ENCODE peak calls at places on chromosome 1, in five cellular contexts. W, S, Z, R and G are unnamed samples.

GRCh38 chr1:24707659-24708058 is 37.6 kb upstream of the CLIC4 start:
- DNase-seq in W (no peak), S (no peak), R (no peak), Z (no peak), G (no peak)

GRCh38 chr1:11042065-11042464 is 5.0 kb downstream of the MASP2 start:
- DNase-seq in R (no peak), W (no peak), Z (no peak), S (no peak), G (no peak)

GRCh38 chr1:173477286-173478098 is at the start of gene PRDX6:
- DNase-seq in Z (peak), R (no peak), W (peak), S (peak), G (no peak)

GRCh38 chr1:18578271-18578670 is 52.4 kb upstream of the PAX7 start:
- DNase-seq in W (no peak), Z (no peak), S (no peak), R (no peak), G (no peak)

GRCh38 chr1:19229828-19230325 is 19.8 kb upstream of the UBR4 start:
- DNase-seq in Z (no peak), W (no peak), S (no peak), R (no peak), G (no peak)

GRCh38 chr1:53412285-53413174 is 46.7 kb upstream of the DMRTB1 start:
- DNase-seq in Z (no peak), W (no peak), S (no peak), R (no peak), G (no peak)

GRCh38 chr1:17891205-17892110 is 136.3 kb downstream of the ACTL8 start:
- DNase-seq in Z (no peak), R (no peak), S (no peak), W (no peak), G (no peak)

GRCh38 chr1:20343149-20343936 is 52.7 kb downstream of the VWA5B1 start:
- DNase-seq in W (no peak), S (no peak), Z (no peak), R (peak), G (no peak)

GRCh38 chr1:162168261-162168660 is 98.8 kb downstream of the NOS1AP start:
- DNase-seq in S (peak), Z (no peak), R (no peak), W (peak), G (peak)

GRCh38 chr1:64574301-64574700 is 104.4 kb downstream of the CACHD1 start:
- DNase-seq in R (no peak), Z (no peak), S (no peak), W (no peak), G (no peak)

GRCh38 chr1:18727956-18728355 is 97.3 kb downstream of the PAX7 start:
- DNase-seq in Z (no peak), S (no peak), R (peak), W (no peak), G (no peak)

GRCh38 chr1:72530646-72531045 is 248.3 kb upstream of the NEGR1 start:
- DNase-seq in Z (no peak), W (no peak), R (no peak), S (no peak), G (no peak)

GRCh38 chr1:15176898-15177665 is 23.5 kb downstream of the TMEM51 start:
- DNase-seq in W (no peak), Z (no peak), S (peak), R (no peak), G (no peak)

GRCh38 chr1:79193211-79194079 is 186.9 kb upstream of the ADGRL4 start:
- DNase-seq in R (peak), S (peak), Z (no peak), W (no peak), G (no peak)

GRCh38 chr1:247294282-247294681 is 37.4 kb downstream of the ZNF496 start:
- DNase-seq in S (peak), W (no peak), R (no peak), Z (no peak), G (no peak)

GRCh38 chr1:232428781-232429530 is 201.0 kb downstream of the SIPA1L2 start:
- DNase-seq in S (peak), Z (no peak), R (no peak), W (no peak), G (no peak)

GRCh38 chr1:31617917-31618746 is 643 bp downstream of the HCRTR1 start:
- DNase-seq in R (peak), Z (no peak), S (peak), W (peak), G (no peak)

GRCh38 chr1:227440167-227440566 is 121.9 kb upstream of the CDC42BPA start:
- DNase-seq in R (no peak), S (no peak), Z (no peak), W (no peak), G (no peak)

GRCh38 chr1:223556414-223557124 is 108.9 kb downstream of the CAPN8 start:
- DNase-seq in S (peak), R (peak), Z (no peak), W (peak), G (no peak)

GRCh38 chr1:8424539-8425116 is 106.7 kb downstream of the SLC45A1 start:
- DNase-seq in S (no peak), Z (no peak), W (peak), R (peak), G (peak)

GRCh38 chr1:242556276-242556675 is 31.8 kb upstream of the PLD5 start:
- DNase-seq in R (no peak), S (no peak), Z (no peak), W (no peak), G (no peak)

GRCh38 chr1:66335859-66336640 is 197.9 kb upstream of the SGIP1 start:
- DNase-seq in Z (peak), S (no peak), R (no peak), W (peak), G (no peak)

GRCh38 chr1:35210306-35211112 is 17.6 kb upstream of the SFPQ start:
- DNase-seq in W (no peak), S (no peak), R (peak), Z (no peak), G (no peak)

GRCh38 chr1:212691561-212692071 is 8.0 kb downstream of the BATF3 start:
- DNase-seq in W (no peak), S (no peak), R (no peak), Z (no peak), G (no peak)

GRCh38 chr1:11541236-11541635 is 62.3 kb downstream of the DISP3 start:
- DNase-seq in R (no peak), W (no peak), Z (no peak), S (no peak), G (no peak)

GRCh38 chr1:151832318-151832984 is 849 bp upstream of the RORC start:
- DNase-seq in R (no peak), W (peak), Z (no peak), S (peak), G (peak)

GRCh38 chr1:156738407-156738806 is 2.5 kb downstream of the MRPL24 start:
- DNase-seq in R (no peak), Z (no peak), W (no peak), S (no peak), G (no peak)

GRCh38 chr1:115056395-115056798 is 26.8 kb downstream of the TSHB start:
- DNase-seq in S (peak), R (peak), W (no peak), Z (no peak), G (no peak)

GRCh38 chr1:178541829-178542553 is 29.1 kb downstream of the TEX35 start:
- DNase-seq in Z (no peak), R (peak), W (peak), S (peak), G (no peak)

GRCh38 chr1:157966034-157966671 is 27.3 kb upstream of the KIRREL1 start:
- DNase-seq in S (peak), R (no peak), Z (no peak), W (no peak), G (no peak)

GRCh38 chr1:111656093-111657017 is 36.8 kb downstream of the RAP1A start:
- DNase-seq in W (no peak), Z (no peak), R (peak), S (peak), G (peak)

GRCh38 chr1:227926896-227927885 is 20.5 kb downstream of the WNT9A start:
- DNase-seq in Z (no peak), W (no peak), S (no peak), R (no peak), G (no peak)

GRCh38 chr1:1440941-1441888 is 5.7 kb downstream of the VWA1 start:
- DNase-seq in R (peak), W (peak), S (no peak), Z (no peak), G (no peak)

GRCh38 chr1:54163573-54163972 is 10.8 kb upstream of the CDCP2 start:
- DNase-seq in W (no peak), Z (no peak), S (no peak), R (no peak), G (no peak)

GRCh38 chr1:27607239-27607804 is 3.4 kb upstream of the AHDC1 start:
- DNase-seq in S (no peak), R (peak), W (no peak), Z (no peak), G (no peak)

DNA sequence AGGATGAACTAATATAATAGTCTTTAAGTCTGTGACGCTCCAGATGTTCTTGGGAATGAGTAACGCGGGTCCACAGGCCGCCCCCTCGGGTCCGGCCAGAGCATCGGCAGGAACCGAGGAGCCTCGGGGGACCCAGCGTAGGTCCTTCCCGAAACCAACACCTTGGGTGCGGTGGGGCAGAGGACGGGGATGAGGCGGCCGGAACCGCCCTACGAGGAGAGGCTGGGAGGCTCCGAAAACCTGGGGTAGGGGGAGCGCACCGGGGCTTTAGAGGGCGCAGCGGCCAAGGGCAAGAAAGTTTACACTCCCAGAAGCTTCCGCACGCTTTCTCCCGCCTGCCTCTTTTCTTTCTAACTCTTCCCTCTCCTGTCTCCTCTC is 7.1 kb downstream of the DMRTA2 start:
- DNase-seq in R (peak), Z (no peak), S (no peak), W (no peak), G (no peak)
- H3K4me3 ChIP-seq in R (peak), Z (no peak), S (no peak), W (no peak), G (no peak)

DNA sequence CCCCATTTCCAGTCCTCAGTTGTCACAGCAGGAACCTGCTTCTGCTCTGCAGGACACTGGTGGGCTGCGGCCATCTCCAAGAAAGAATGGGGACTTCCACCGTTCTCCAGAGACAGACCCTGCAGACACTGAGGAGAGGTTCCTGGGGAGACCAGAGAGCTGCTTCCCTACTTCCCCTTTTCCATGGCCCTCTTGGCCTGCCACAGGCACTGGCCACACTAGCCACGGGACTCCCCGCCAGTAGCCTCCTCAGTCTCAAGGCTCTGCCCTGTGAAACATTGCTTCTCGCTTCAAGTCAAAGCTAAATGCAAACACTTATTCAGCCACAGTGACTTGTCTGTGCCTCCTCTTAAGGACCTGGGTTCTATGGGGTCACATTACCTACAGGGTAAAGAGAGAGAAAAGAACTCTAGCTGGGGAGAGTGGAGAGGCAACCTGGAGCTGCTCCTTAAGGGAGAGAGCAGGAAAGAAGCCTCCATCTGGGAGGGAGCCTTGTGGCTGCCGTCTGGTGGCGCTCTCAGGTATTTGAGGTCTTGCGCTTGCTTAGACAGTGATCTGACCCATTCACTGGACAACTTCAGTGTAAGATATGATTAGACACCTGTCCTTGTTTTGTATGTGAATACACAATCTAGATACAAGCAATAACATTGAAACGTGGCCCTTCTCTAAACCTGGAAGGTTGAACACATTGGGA is 5.4 kb upstream of the SLAMF8 start:
- DNase-seq in S (peak), Z (no peak), R (peak), W (no peak), G (no peak)
- TF ChIP-seq CTCF in S (peak), Z (no peak), R (peak), W (no peak), G (no peak)

GRCh38 chr1:208084220-208084619 is 160.0 kb downstream of the PLXNA2 start:
- DNase-seq in R (no peak), S (no peak), Z (no peak), W (no peak), G (no peak)

GRCh38 chr1:208088319-208088718 is 155.9 kb downstream of the PLXNA2 start:
- DNase-seq in R (no peak), S (no peak), Z (no peak), W (no peak), G (no peak)

GRCh38 chr1:208085655-208086054 is 158.5 kb downstream of the PLXNA2 start:
- DNase-seq in W (no peak), R (no peak), S (no peak), Z (no peak), G (no peak)

GRCh38 chr1:208084764-208085163 is 159.4 kb downstream of the PLXNA2 start:
- DNase-seq in R (no peak), Z (no peak), W (no peak), S (no peak), G (no peak)

DNA sequence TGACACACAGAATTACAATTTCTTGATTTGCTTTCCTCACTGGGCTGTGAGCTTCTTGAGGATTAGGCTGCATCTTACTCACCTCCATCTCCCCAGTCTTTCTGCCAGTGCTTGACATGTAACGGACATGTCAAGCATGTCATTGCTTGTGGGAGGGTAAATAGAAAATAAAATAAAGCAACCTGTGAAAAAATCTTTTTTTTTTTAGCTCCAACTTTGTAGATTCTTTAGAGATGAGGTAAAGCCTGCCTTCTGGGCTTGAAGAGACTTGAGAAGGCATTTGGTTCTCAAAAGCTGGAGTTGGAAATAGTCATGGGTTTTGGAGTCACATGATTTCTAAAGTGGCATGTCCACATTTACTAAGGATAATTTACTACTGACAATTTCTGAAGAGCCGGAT is 158.1 kb downstream of the PLXNA2 start:
- DNase-seq in S (peak), Z (no peak), W (no peak), R (no peak), G (no peak)
- H3K4me3 ChIP-seq in S (peak), Z (peak), W (no peak), R (no peak), G (no peak)

GRCh38 chr1:101971309-101971708 is 25.4 kb downstream of the OLFM3 start:
- DNase-seq in S (no peak), W (no peak), Z (no peak), R (no peak), G (no peak)
- TF ChIP-seq CTCF in S (no peak), W (no peak), Z (no peak), R (peak), G (peak)

DNA sequence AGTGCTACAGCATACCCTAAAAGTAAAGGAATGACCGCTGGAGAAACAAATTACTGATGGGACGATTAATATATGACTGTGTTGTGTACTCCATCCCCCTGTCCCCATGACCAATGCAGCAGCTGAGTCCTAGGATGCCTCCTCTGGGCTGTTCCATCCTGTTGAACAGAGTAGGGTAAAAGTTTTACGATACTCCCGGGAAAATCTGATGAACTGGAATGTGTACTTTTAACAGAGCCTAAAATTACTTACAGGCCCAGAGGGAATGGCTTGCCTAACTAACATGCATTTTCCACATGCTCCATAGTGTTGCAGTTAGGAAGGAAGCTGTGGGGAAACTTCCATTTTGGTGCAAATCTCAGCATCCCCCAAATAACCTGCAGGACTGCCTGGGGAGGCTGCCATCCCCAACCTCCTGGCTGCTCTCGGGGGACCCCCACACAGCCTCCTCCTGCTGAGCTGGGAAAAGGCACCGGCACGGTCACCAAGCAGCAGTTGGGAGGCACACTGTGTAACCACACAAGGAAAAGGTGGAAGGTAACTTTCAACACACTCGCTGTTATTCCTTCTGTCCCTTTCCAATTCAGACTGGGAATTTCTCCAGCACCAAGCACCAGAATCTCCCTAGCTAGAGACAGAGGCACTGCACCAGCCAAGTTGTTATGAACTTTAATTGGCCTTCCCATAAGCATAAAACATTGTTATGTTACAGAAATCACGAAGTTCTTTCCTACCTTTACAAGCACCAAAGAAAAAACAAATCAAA is 97.2 kb downstream of the BCAR3 start:
- DNase-seq in S (no peak), R (no peak), Z (no peak), W (no peak), G (no peak)
- H3K4me3 ChIP-seq in S (no peak), R (no peak), Z (no peak), W (peak), G (peak)

DNA sequence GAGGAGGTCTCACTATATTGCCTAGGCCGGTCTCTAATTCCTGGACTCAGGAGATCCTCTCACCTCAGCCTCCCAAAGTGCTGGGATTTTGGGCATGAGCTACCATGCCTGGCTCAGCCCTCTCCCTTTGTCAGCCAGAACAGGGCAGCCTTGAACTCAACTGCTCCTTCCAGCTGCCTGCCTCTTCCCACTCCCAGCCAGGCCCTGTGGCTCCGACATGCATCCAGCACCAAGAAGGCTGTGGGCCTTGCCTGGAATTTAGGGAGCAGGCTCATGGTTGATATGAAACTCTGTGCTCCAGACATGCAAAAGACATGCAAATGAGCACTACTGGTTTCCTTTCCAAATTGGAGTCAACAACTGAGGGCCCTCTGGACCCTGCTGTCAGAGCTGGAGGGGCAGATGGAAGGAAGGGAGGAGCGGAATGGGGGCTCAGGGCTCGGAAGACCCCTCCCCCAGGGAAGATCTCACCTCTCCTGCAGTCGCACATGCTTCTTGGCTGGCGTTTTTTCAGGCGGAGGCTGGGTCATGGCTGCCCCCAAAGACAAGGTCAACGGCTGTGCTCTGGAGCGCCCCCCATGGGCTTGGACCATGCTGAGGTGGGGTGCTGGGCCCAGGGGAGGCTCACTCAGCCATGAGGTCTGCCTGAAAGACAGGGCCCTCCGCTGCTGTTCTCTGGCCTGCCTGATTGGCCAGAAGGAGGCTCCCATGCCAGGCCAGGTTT is 1.4 kb downstream of the PTPN7 start:
- DNase-seq in Z (no peak), W (no peak), S (no peak), R (no peak), G (no peak)
- TF ChIP-seq CTCF in Z (no peak), W (no peak), S (no peak), R (no peak), G (no peak)

DNA sequence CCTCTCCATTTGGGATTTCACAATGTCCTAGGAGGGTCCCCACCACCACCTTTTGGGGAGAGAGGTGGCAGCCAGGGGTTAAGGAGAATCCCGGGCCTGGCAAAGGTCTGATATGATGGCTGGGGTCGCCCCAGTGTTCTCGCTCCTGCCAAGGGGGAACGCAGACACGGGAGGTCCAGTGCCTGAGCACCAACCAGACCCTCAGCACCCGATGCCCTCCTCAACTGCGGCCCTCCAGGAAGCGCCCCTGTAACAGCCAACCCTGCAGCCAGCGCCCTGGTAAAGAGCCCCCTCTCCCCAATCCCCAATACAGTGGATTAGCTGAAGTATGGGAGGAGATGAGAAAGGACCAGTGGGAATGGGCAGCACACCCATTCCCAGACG is 10.4 kb downstream of the ADAMTSL4 start:
- DNase-seq in W (no peak), S (no peak), Z (no peak), R (no peak), G (no peak)
- H3K4me3 ChIP-seq in W (no peak), S (no peak), Z (peak), R (no peak), G (no peak)